ENCODE peak calls at places on chromosomes 13 and 19, in seven cellular contexts. Z is uterus, E is pulmonary artery endothelial cell, U is skeletal muscle cell, D is NCI-H2171, S is NCI-H2081, Q is neural progenitor cell. I is an unnamed sample.

GRCh38 chr19:49216076-49216475 is 58.5 kb downstream of the TRPM4 start:
- DNase-seq in U (no peak), Z (no peak), Q (no peak), S (no peak), E (no peak), D (no peak), I (peak; percentile 52)

GRCh38 chr13:79196366-79196765 is 209.7 kb downstream of the RBM26 start:
- DNase-seq in Q (no peak), Z (no peak), E (no peak), U (no peak), S (no peak), D (no peak), I (no peak)

GRCh38 chr19:43504426-43505185 is at the start of gene PHLDB3:
- DNase-seq in S (peak; percentile 46), U (no peak), Q (no peak), Z (peak; percentile 32), D (no peak), E (no peak), I (peak; percentile 41)

GRCh38 chr13:111216166-111216960 is 101.3 kb downstream of the ARHGEF7 start:
- DNase-seq in D (peak; percentile 9), S (peak; percentile 5), E (no peak), Z (no peak), Q (peak; percentile 76), U (no peak), I (peak; percentile 50)

GRCh38 chr19:55654833-55655647 is at the start of gene U2AF2:
- DNase-seq in D (peak; percentile 91), U (peak; percentile 66), E (peak; percentile 66), Z (peak; percentile 95), Q (peak; percentile 96), S (peak; percentile 94), I (peak; percentile 92)

GRCh38 chr19:53659292-53659691 is 27.5 kb downstream of the DPRX start:
- DNase-seq in Q (peak; percentile 80), D (no peak), Z (no peak), U (no peak), E (peak; percentile 22), S (no peak), I (peak; percentile 25)

GRCh38 chr19:3276341-3276799 is 51.9 kb downstream of the CELF5 start:
- DNase-seq in Z (no peak), D (peak; percentile 87), Q (peak; percentile 90), S (no peak), U (no peak), E (no peak), I (peak; percentile 84)

GRCh38 chr13:98986226-98986846 is 8.5 kb upstream of the DOCK9 start:
- DNase-seq in Q (no peak), E (no peak), U (no peak), Z (no peak), D (no peak), S (no peak), I (no peak)

GRCh38 chr19:13978306-13978705 is 26.0 kb downstream of the DCAF15 start:
- DNase-seq in U (no peak), Z (peak; percentile 92), E (no peak), D (peak; percentile 81), S (no peak), Q (peak; percentile 97), I (peak; percentile 54)

GRCh38 chr13:50518131-50518530 is 325.4 kb downstream of the DLEU7 start:
- DNase-seq in Q (no peak), E (no peak), Z (no peak), S (no peak), D (no peak), U (no peak), I (no peak)

GRCh38 chr19:5718579-5719273 is 1.2 kb downstream of the LONP1 start:
- DNase-seq in D (no peak), S (no peak), E (no peak), Z (no peak), U (peak; percentile 70), Q (no peak), I (peak; percentile 85)

GRCh38 chr19:10981496-10981895 is 20.7 kb downstream of the SMARCA4 start:
- DNase-seq in Q (no peak), D (no peak), U (no peak), S (peak; percentile 2), Z (no peak), E (no peak), I (no peak)

GRCh38 chr19:45446295-45446694 is 21.5 kb upstream of the FOSB start:
- DNase-seq in D (no peak), Q (peak; percentile 49), U (no peak), Z (no peak), S (no peak), E (no peak), I (peak; percentile 56)

GRCh38 chr13:102598061-102598460 is 1.3 kb downstream of the TPP2 start:
- DNase-seq in D (no peak), U (no peak), S (no peak), E (no peak), Q (no peak), Z (no peak), I (peak; percentile 17)

GRCh38 chr19:44809856-44810554 is 1.1 kb downstream of the BCAM start:
- DNase-seq in D (no peak), U (no peak), Z (no peak), Q (peak; percentile 39), E (no peak), S (no peak), I (peak; percentile 33)

GRCh38 chr13:24341439-24341838 is 32.1 kb downstream of the C1QTNF9 start:
- DNase-seq in U (peak; percentile 8), Q (no peak), E (no peak), S (no peak), D (no peak), Z (no peak), I (peak; percentile 55)

GRCh38 chr19:21398851-21399250 is 1.9 kb downstream of the ZNF493 start:
- DNase-seq in U (no peak), E (no peak), D (no peak), Z (no peak), Q (no peak), S (no peak), I (peak; percentile 44)

GRCh38 chr13:113832204-113832603 is 31.7 kb downstream of the GAS6 start:
- DNase-seq in Q (no peak), D (no peak), U (no peak), Z (no peak), S (no peak), E (no peak), I (no peak)

GRCh38 chr19:36112678-36113077 is 1.7 kb downstream of the OVOL3 start:
- DNase-seq in E (no peak), U (no peak), Q (no peak), S (no peak), D (no peak), Z (no peak), I (no peak)

GRCh38 chr19:4768934-4769777 is 22.4 kb upstream of the FEM1A start:
- DNase-seq in U (peak; percentile 33), Z (peak; percentile 87), D (peak; percentile 93), E (peak; percentile 35), Q (peak; percentile 97), S (peak; percentile 94), I (peak; percentile 85)

GRCh38 chr19:4557971-4558941 is 1.2 kb downstream of the SEMA6B start:
- DNase-seq in S (no peak), Q (peak; percentile 67), E (no peak), D (no peak), Z (no peak), U (no peak), I (no peak)

GRCh38 chr19:41325947-41326706 is 16.2 kb downstream of the CCDC97 start:
- DNase-seq in E (no peak), S (no peak), U (peak; percentile 56), Q (no peak), D (no peak), Z (no peak), I (peak; percentile 39)

GRCh38 chr13:20633802-20634201 is 66.8 kb downstream of the IFT88 start:
- DNase-seq in Z (no peak), E (no peak), D (no peak), U (no peak), S (no peak), Q (no peak), I (peak; percentile 75)

GRCh38 chr19:912181-913079 is 589 bp downstream of the R3HDM4 start:
- DNase-seq in Z (no peak), E (no peak), D (no peak), U (no peak), S (no peak), Q (no peak), I (peak; percentile 24)

GRCh38 chr13:94696171-94696570 is 16.2 kb downstream of the SOX21 start:
- DNase-seq in Z (no peak), S (no peak), D (no peak), Q (no peak), U (no peak), E (no peak), I (no peak)

I was measured in epithelial cell of esophagus.